ENCODE peak calls at places on chromosomes 2 and 18, in five cellular contexts. Z, R, K, C and T are unnamed samples.

GRCh38 chr18:55546873-55547704 is 40.9 kb downstream of the TCF4 start:
- DNase-seq in Z (peak; percentile 36), R (peak; percentile 27), K (peak; percentile 6), C (no peak), T (no peak)

GRCh38 chr2:189161894-189162293 is 17.7 kb downstream of the COL5A2 start:
- DNase-seq in Z (no peak), R (no peak), K (no peak), C (no peak), T (no peak)

GRCh38 chr2:219455635-219456034 is 21.0 kb downstream of the SPEG start:
- DNase-seq in Z (no peak), R (no peak), K (no peak), C (no peak), T (no peak)

GRCh38 chr2:79114797-79115494 is 5.3 kb upstream of the REG1A start:
- DNase-seq in Z (no peak), R (no peak), K (no peak), C (no peak), T (no peak)

GRCh38 chr2:126774761-126775160 is 118.8 kb downstream of the GYPC start:
- DNase-seq in Z (no peak), R (no peak), K (no peak), C (no peak), T (no peak)

GRCh38 chr2:65711863-65712262 is 279.5 kb upstream of the SPRED2 start:
- DNase-seq in Z (no peak), R (no peak), K (no peak), C (no peak), T (no peak)

GRCh38 chr2:239819974-239820555 is 205.1 kb downstream of the NDUFA10 start:
- DNase-seq in Z (no peak), R (no peak), K (no peak), C (peak; percentile 16), T (no peak)

GRCh38 chr2:66446178-66446860 is 11.4 kb downstream of the MEIS1 start:
- DNase-seq in Z (no peak), R (peak; percentile 79), K (no peak), C (no peak), T (peak; percentile 89)

GRCh38 chr18:78818961-78819360 is 160.7 kb upstream of the SALL3 start:
- DNase-seq in Z (no peak), R (no peak), K (no peak), C (no peak), T (no peak)

GRCh38 chr2:68971591-68972231 is 2.7 kb upstream of the GKN1 start:
- DNase-seq in Z (no peak), R (peak; percentile 10), K (no peak), C (peak; percentile 70), T (no peak)

GRCh38 chr18:41155025-41155424 is 800.0 kb upstream of the PIK3C3 start:
- DNase-seq in Z (no peak), R (no peak), K (no peak), C (no peak), T (no peak)

GRCh38 chr2:203763425-203764272 is 57.2 kb downstream of the CD28 start:
- DNase-seq in Z (no peak), R (no peak), K (no peak), C (no peak), T (no peak)

GRCh38 chr2:158211516-158211915 is 109.8 kb downstream of the UPP2 start:
- DNase-seq in Z (no peak), R (no peak), K (no peak), C (no peak), T (no peak)

GRCh38 chr2:222399038-222399783 is 25.1 kb upstream of the SGPP2 start:
- DNase-seq in Z (no peak), R (no peak), K (peak; percentile 77), C (no peak), T (no peak)